ENCODE peak calls at places on chromosomes 11 and 22, in four cellular contexts. B is IMR-90, C is GM12878, A is K562. T is an unnamed sample.

GRCh38 chr22:39288135-39288898 is 31.1 kb downstream of the RPL3 start:
- DNase-seq in C (no peak), B (no peak), A (no peak), T (no peak)

GRCh38 chr11:34495724-34496377 is 17.7 kb downstream of the ELF5 start:
- DNase-seq in A (no peak), B (no peak), C (no peak), T (no peak)

GRCh38 chr11:103433380-103433779 is 324.2 kb downstream of the DYNC2H1 start:
- DNase-seq in C (no peak), B (peak), A (no peak), T (peak)

GRCh38 chr22:43400449-43400848 is 11.4 kb upstream of the MPPED1 start:
- DNase-seq in A (no peak), B (no peak), C (no peak), T (no peak)

GRCh38 chr11:69066122-69067112 is 17.7 kb downstream of the TPCN2 start:
- DNase-seq in C (no peak), B (no peak), A (no peak), T (no peak)

GRCh38 chr22:42868751-42869251 is 11.7 kb upstream of the ARFGAP3 start:
- DNase-seq in A (no peak), C (no peak), B (peak), T (no peak)

GRCh38 chr11:93659841-93660240 is 1.6 kb upstream of the CEP295 start:
- DNase-seq in A (no peak), C (no peak), B (peak), T (no peak)

GRCh38 chr11:126115820-126116319 is 53.2 kb upstream of the CDON start:
- DNase-seq in A (peak), B (peak), C (no peak), T (peak)

GRCh38 chr11:115042002-115042401 is 363.7 kb downstream of the NXPE2 start:
- DNase-seq in A (no peak), B (no peak), C (no peak), T (no peak)

GRCh38 chr11:8839957-8840945 is 70.7 kb upstream of the AKIP1 start:
- DNase-seq in B (peak), A (no peak), C (no peak), T (no peak)

GRCh38 chr22:43148581-43148980 is 2.8 kb upstream of the TSPO start:
- DNase-seq in B (no peak), A (no peak), C (no peak), T (no peak)

GRCh38 chr11:15696069-15696468 is 581.3 kb downstream of the INSC start:
- DNase-seq in A (no peak), B (no peak), C (no peak), T (no peak)

GRCh38 chr11:58165504-58166106 is 23.3 kb upstream of the OR9Q2 start:
- DNase-seq in C (no peak), B (no peak), A (no peak), T (no peak)

GRCh38 chr11:133934599-133935550 is 21.9 kb downstream of the IGSF9B start:
- DNase-seq in B (peak), A (peak), C (no peak), T (no peak)

GRCh38 chr11:70580036-70580805 is 181.9 kb downstream of the CTTN start:
- DNase-seq in C (no peak), B (no peak), A (no peak), T (no peak)

GRCh38 chr11:125935629-125936199 is 10.1 kb upstream of the VSIG10L2 start:
- DNase-seq in B (no peak), C (no peak), A (no peak), T (no peak)

GRCh38 chr11:65132988-65133700 is 1.2 kb downstream of the SYVN1 start:
- DNase-seq in C (no peak), B (no peak), A (peak), T (peak)

GRCh38 chr11:118619444-118620205 is 12.2 kb downstream of the PHLDB1 start:
- DNase-seq in A (no peak), C (no peak), B (peak), T (no peak)

GRCh38 chr11:119907934-119908760 is 179.1 kb upstream of the NECTIN1 start:
- DNase-seq in A (no peak), B (no peak), C (no peak), T (no peak)

GRCh38 chr11:73384871-73385692 is 8.9 kb downstream of the RELT start:
- DNase-seq in B (no peak), A (no peak), C (peak), T (no peak)

GRCh38 chr11:67352546-67353316 is 615 bp downstream of the POLD4 start:
- DNase-seq in A (peak), C (no peak), B (no peak), T (no peak)

GRCh38 chr11:121802542-121802941 is 313.5 kb downstream of the BLID start:
- DNase-seq in A (no peak), B (peak), C (no peak), T (no peak)

GRCh38 chr11:101929516-101929915 is 13.2 kb upstream of the ANGPTL5 start:
- DNase-seq in B (no peak), A (no peak), C (no peak), T (no peak)

GRCh38 chr11:133443361-133443760 is 88.9 kb downstream of the OPCML start:
- DNase-seq in A (no peak), C (no peak), B (no peak), T (no peak)

GRCh38 chr11:69283446-69283845 is 10.5 kb upstream of the MYEOV start:
- DNase-seq in B (no peak), A (no peak), C (no peak), T (no peak)

GRCh38 chr11:81237139-81237538 is 1496.5 kb downstream of the FAM181B start:
- DNase-seq in C (no peak), A (no peak), B (peak), T (no peak)
- TF ChIP-seq ELK1 in C (no peak), A (no peak), B (no peak), T (no peak)

DNA sequence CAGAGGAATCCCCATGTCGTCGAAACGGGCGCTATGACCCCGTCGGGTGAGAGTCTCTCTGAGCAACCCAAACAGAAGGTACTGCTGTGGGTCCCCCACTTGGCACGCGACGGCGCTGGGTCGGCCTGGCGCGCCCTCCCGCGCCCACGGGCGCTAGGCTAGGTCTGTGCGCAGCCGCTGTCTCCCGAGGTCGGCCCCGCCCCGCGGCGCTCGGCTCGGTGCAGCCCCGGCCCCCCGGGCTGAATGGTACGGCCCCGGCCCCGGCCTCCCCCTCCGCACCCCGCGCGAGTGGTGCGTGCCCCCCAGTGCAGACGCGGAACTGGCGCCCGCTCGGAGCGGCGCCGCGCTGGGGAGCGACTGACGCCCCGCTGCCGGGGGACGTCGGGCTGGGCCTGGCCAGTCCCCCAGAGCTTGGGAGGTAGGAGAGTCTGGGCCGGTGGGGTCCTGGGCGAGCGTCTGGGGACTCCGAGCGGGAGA is at the start of gene MADD:
- DNase-seq in B (peak), C (peak), A (peak), T (peak)
- TF ChIP-seq POLR2A in B (peak), C (peak), A (peak), T (peak)

DNA sequence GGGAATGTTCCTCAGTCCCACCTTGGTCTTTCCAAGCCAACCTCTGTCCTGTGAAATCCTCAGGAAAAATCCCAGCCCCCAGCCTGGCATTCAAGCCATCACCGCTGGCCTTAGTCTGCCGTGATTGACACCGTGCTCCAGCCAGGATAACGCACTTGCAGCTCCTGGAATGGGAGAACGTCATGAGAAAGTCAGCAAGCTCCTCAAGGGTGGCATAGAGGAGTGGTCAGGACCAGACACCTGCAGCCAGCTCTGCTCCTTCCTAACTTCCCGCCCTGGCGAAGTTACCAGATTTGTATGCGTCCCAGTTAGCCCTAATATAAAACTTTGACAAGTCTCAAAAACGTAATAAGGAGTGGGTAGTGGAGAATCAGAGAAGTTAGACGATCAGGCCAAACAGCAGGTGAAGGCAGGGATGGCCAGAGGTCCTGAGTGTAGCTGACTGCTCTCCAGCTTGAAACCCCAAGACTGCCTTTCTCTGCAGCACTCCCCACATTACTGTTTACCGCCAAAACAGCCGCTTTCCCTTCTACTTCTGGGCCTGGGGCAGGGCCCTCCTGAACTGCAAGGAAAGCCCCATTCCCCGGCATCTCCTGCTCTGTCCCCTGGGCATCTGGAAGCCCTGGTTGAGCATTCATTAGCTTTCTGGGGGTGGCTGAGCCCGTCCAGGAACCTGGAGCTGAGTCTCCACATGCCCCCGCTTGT is 1.3 kb upstream of the DKK3 start:
- DNase-seq in A (no peak), C (no peak), B (no peak), T (no peak)
- TF ChIP-seq ELK1 in A (no peak), C (no peak), B (no peak), T (no peak)

GRCh38 chr22:37244114-37244921 is at the start of gene RAC2:
- DNase-seq in B (peak), C (no peak), A (peak), T (no peak)

GRCh38 chr22:37243402-37244113 is 511 bp downstream of the RAC2 start:
- DNase-seq in A (no peak), B (no peak), C (no peak), T (no peak)

GRCh38 chr22:37240941-37241320 is 3.1 kb downstream of the RAC2 start:
- DNase-seq in A (no peak), B (no peak), C (no peak), T (no peak)

GRCh38 chr22:37241351-37242142 is 2.5 kb downstream of the RAC2 start:
- DNase-seq in C (no peak), A (no peak), B (no peak), T (no peak)

DNA sequence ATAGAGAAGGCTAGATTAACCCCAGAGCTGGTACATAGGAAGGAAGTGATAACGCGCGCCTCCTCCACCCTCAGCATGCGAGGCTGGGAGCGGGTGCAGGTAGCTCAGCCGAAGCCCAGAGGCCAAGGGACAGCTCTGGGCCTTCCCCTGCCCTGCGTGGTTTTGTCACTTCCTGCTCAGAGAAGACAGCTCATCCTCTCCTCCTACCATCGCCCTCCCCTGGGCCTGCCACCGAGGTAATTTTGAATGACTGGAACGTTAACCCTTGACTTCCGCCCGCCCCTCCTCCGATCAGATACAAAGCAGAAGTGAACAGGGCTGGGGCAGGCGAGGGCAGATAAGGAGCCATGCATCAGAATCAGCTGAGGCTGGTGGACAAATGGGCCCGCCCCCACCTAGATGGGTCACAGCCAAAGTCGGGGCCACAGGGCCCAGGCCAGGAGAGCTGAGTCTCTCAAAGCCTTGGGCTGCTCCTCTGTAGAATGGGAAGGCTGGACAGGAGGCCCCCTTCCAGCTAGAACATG is 1.6 kb downstream of the RAC2 start:
- DNase-seq in A (peak), B (peak), C (peak), T (no peak)
- TF ChIP-seq POLR2A in A (peak), B (no peak), C (peak), T (no peak)

T was measured in A549.